ENCODE peak calls at places on chromosomes 7 and 10, in eight cellular contexts. R, A, B, L, K, G, F and Z are unnamed samples.

GRCh38 chr10:3533296-3533695 is 251.7 kb downstream of the KLF6 start:
- DNase-seq in F (no peak), K (no peak), G (no peak), A (no peak), B (no peak), R (no peak), L (no peak), Z (no peak)

GRCh38 chr7:155729847-155730246 is 82.4 kb downstream of the SHH start:
- DNase-seq in L (no peak), A (no peak), R (no peak), B (peak), K (no peak), F (peak), G (no peak), Z (no peak)

GRCh38 chr7:145978769-145979168 is 137.8 kb upstream of the CNTNAP2 start:
- DNase-seq in R (no peak), L (no peak), G (no peak), F (no peak), K (no peak), A (no peak), B (no peak), Z (no peak)

GRCh38 chr10:36766921-36767320 is 358.5 kb upstream of the ANKRD30A start:
- DNase-seq in R (no peak), G (no peak), L (no peak), F (no peak), K (no peak), B (no peak), A (no peak), Z (no peak)

GRCh38 chr7:128099204-128099671 is 68.0 kb upstream of the LRRC4 start:
- DNase-seq in G (no peak), F (peak), R (no peak), K (no peak), A (no peak), B (peak), L (no peak), Z (no peak)

GRCh38 chr10:84590794-84591193 is 262.4 kb downstream of the CCSER2 start:
- DNase-seq in B (no peak), G (no peak), A (no peak), R (no peak), F (no peak), L (no peak), K (no peak), Z (no peak)

GRCh38 chr7:46603780-46604725 is 683.0 kb upstream of the IGFBP3 start:
- DNase-seq in A (no peak), G (no peak), F (peak), L (peak), B (peak), R (no peak), K (peak), Z (no peak)

GRCh38 chr10:9311702-9312499 is 1257.4 kb downstream of the GATA3 start:
- DNase-seq in A (no peak), G (no peak), R (no peak), L (no peak), K (no peak), B (no peak), F (peak), Z (no peak)